ENCODE peak calls at places on chromosomes 13 and 19, in ten cellular contexts. L is fibroblast of lung; T is GOT3; U is progenitor cell of endocrine pancreas; H is adipocyte; A is activated naive CD8-positive, alpha-beta T cell treated with anti-CD3 and anti-CD28 coated beads, Interleukin-2, amount 10 ng/mL, durations not matched to agents 7 days and 5 days; C is stimulated activated CD4-positive, alpha-beta T cell treated with anti-CD3 and anti-CD28 coated beads, Interleukin-1b, Interleukin-23, amount 100 ng/mL, for 4 hours; R is 8988T; I is astrocyte of the hippocampus; Z is activated gamma-delta T cell treated with anti-CD3 and anti-CD28 coated beads, Interleukin-2, amount 50 U/mL, for 16 hours. Q is an unnamed sample.

GRCh38 chr13:28548468-28548867 is 53.5 kb upstream of the FLT1 start:
- DNase-seq in L (no peak), C (no peak), A (no peak), R (no peak), T (no peak), I (no peak), U (no peak), H (no peak), Z (no peak), Q (no peak)

GRCh38 chr13:20561731-20562130 is 5.2 kb upstream of the IFT88 start:
- DNase-seq in R (no peak), T (no peak), Z (no peak), A (no peak), H (no peak), I (no peak), L (no peak), U (no peak), C (no peak), Q (no peak)

GRCh38 chr13:37636701-37637100 is 38.1 kb upstream of the POSTN start:
- DNase-seq in Z (no peak), C (no peak), U (no peak), A (no peak), R (no peak), I (no peak), T (no peak), L (no peak), H (no peak), Q (no peak)

GRCh38 chr19:58356971-58357797 is 3.9 kb upstream of the A1BG start:
- DNase-seq in T (no peak), Z (no peak), L (no peak), R (no peak), A (no peak), H (no peak), U (no peak), I (peak), C (no peak), Q (no peak)

GRCh38 chr19:2056810-2057192 is 5.8 kb upstream of the MKNK2 start:
- DNase-seq in T (no peak), U (no peak), I (no peak), H (no peak), L (no peak), A (no peak), Z (no peak), R (no peak), C (no peak), Q (no peak)

GRCh38 chr19:4647676-4648644 is 8.6 kb downstream of the TNFAIP8L1 start:
- DNase-seq in R (no peak), H (no peak), Z (no peak), A (no peak), T (no peak), C (no peak), I (no peak), U (no peak), L (no peak), Q (peak)

GRCh38 chr19:17654993-17655392 is 33.2 kb downstream of the UNC13A start:
- DNase-seq in L (no peak), A (no peak), R (peak), T (no peak), I (no peak), Z (no peak), U (no peak), H (no peak), C (no peak), Q (no peak)

GRCh38 chr19:5308471-5309437 is 31.9 kb downstream of the PTPRS start:
- DNase-seq in R (no peak), C (no peak), L (peak), A (no peak), U (no peak), H (peak), T (no peak), Z (no peak), I (peak), Q (no peak)

GRCh38 chr13:35630551-35631275 is 154.2 kb upstream of the MAB21L1 start:
- DNase-seq in U (no peak), L (peak), H (peak), A (no peak), Z (no peak), T (no peak), I (peak), C (no peak), R (no peak), Q (peak)

GRCh38 chr19:5035817-5036732 is 67.2 kb downstream of the KDM4B start:
- DNase-seq in C (no peak), R (no peak), A (no peak), L (no peak), H (no peak), Z (no peak), T (no peak), U (no peak), I (peak), Q (no peak)

GRCh38 chr19:12783226-12783848 is 7.9 kb upstream of the JUNB start:
- DNase-seq in U (no peak), C (peak), H (no peak), A (peak), R (no peak), L (no peak), T (no peak), I (no peak), Z (no peak), Q (no peak)

GRCh38 chr13:39835253-39835652 is 179.8 kb downstream of the COG6 start:
- DNase-seq in U (no peak), L (no peak), I (peak), A (no peak), C (no peak), Z (no peak), T (no peak), R (no peak), H (no peak), Q (no peak)

GRCh38 chr13:26011996-26012688 is 39.7 kb downstream of the SHISA2 start:
- DNase-seq in T (no peak), H (no peak), U (no peak), A (peak), R (no peak), L (peak), I (no peak), C (peak), Z (peak), Q (peak)

GRCh38 chr19:3619631-3620012 is 7.0 kb downstream of the CACTIN start:
- DNase-seq in R (no peak), L (no peak), H (no peak), C (no peak), T (no peak), Z (no peak), I (no peak), A (no peak), U (no peak), Q (no peak)

GRCh38 chr13:112956516-112957294 is 12.3 kb upstream of the MCF2L start:
- DNase-seq in I (no peak), T (no peak), L (no peak), H (peak), A (no peak), C (no peak), U (no peak), Z (no peak), R (no peak), Q (no peak)

GRCh38 chr13:30898070-30898469 is 8.0 kb upstream of the MEDAG start:
- DNase-seq in L (no peak), C (no peak), H (no peak), A (no peak), I (peak), R (no peak), U (no peak), Z (no peak), T (no peak), Q (no peak)

GRCh38 chr19:7456964-7457541 is 31.8 kb downstream of the PEX11G start:
- DNase-seq in Z (no peak), R (no peak), L (no peak), A (no peak), U (no peak), H (no peak), T (no peak), C (no peak), I (no peak), Q (no peak)

GRCh38 chr13:92842145-92842544 is 384.5 kb upstream of the GPC6 start:
- DNase-seq in A (no peak), L (peak), H (peak), T (no peak), I (peak), Z (no peak), U (no peak), R (no peak), C (no peak), Q (no peak)

GRCh38 chr19:17775991-17776803 is 18.7 kb upstream of the B3GNT3 start:
- DNase-seq in T (no peak), A (no peak), I (no peak), U (no peak), H (no peak), C (no peak), L (no peak), R (no peak), Z (no peak), Q (no peak)

GRCh38 chr19:33261511-33262192 is 36.0 kb upstream of the SLC7A10 start:
- DNase-seq in I (no peak), H (no peak), L (no peak), C (no peak), A (no peak), T (no peak), R (no peak), U (no peak), Z (no peak), Q (no peak)

GRCh38 chr13:113906566-113906965 is 42.7 kb upstream of the GAS6 start:
- DNase-seq in A (no peak), I (peak), U (no peak), C (no peak), Z (no peak), R (no peak), T (no peak), H (no peak), L (no peak), Q (no peak)

GRCh38 chr13:111627596-111627995 is 307.2 kb downstream of the TEX29 start:
- DNase-seq in R (no peak), L (no peak), Z (no peak), A (no peak), T (no peak), I (no peak), U (no peak), H (no peak), C (no peak), Q (no peak)

GRCh38 chr13:93700115-93700514 is 473.5 kb downstream of the GPC6 start:
- DNase-seq in I (peak), R (no peak), C (no peak), U (no peak), Z (no peak), L (peak), H (peak), T (no peak), A (no peak), Q (no peak)

GRCh38 chr13:110563463-110563774 is 1.9 kb upstream of the RAB20 start:
- DNase-seq in R (no peak), L (no peak), C (no peak), Z (no peak), T (no peak), I (no peak), A (no peak), H (no peak), U (no peak), Q (no peak)

GRCh38 chr19:31908486-31909255 is 436.7 kb upstream of the ZNF507 start:
- DNase-seq in Z (no peak), H (no peak), T (no peak), I (no peak), R (no peak), C (no peak), U (no peak), A (no peak), L (no peak), Q (no peak)

GRCh38 chr19:7533281-7533819 is 2.2 kb upstream of the PNPLA6 start:
- DNase-seq in U (no peak), Z (no peak), T (no peak), L (peak), H (no peak), R (no peak), A (no peak), C (no peak), I (peak), Q (peak)

GRCh38 chr19:6020972-6021805 is 43.2 kb upstream of the RANBP3 start:
- DNase-seq in T (no peak), A (no peak), H (no peak), U (no peak), I (no peak), L (no peak), Z (no peak), C (no peak), R (no peak), Q (no peak)

GRCh38 chr19:5108123-5108613 is 139.3 kb downstream of the KDM4B start:
- DNase-seq in C (no peak), H (no peak), A (no peak), U (no peak), I (peak), L (no peak), R (no peak), T (no peak), Z (no peak), Q (no peak)

GRCh38 chr19:47406711-47407416 is 12.5 kb downstream of the MEIS3 start:
- DNase-seq in U (peak), T (no peak), H (no peak), R (no peak), A (peak), L (no peak), Z (no peak), C (no peak), I (peak), Q (no peak)

GRCh38 chr19:44532819-44533218 is 3.3 kb upstream of the CEACAM20 start:
- DNase-seq in C (no peak), L (no peak), T (no peak), Z (no peak), U (no peak), A (no peak), I (no peak), R (no peak), H (no peak), Q (no peak)

Q was measured in glutamatergic neuron.